ENCODE peak calls at places on chromosomes 16 and 17, in six cellular contexts. T is neural progenitor cell, V is natural killer cell, K is cardiac fibroblast, Z is uterus, I is HFFc6. R is an unnamed sample.

GRCh38 chr16:67417333-67418061 is 1.2 kb upstream of the ZDHHC1 start:
- DNase-seq in T (no peak), V (no peak), K (no peak), Z (no peak), I (no peak), R (no peak)

GRCh38 chr17:75552847-75553552 is 27.5 kb downstream of the LLGL2 start:
- DNase-seq in T (peak), V (no peak), K (no peak), Z (no peak), I (no peak), R (no peak)

GRCh38 chr16:3458852-3459361 is 15.4 kb downstream of the NAA60 start:
- DNase-seq in T (no peak), V (no peak), K (peak), Z (no peak), I (peak), R (no peak)

GRCh38 chr17:31488264-31488981 is 96.9 kb downstream of the RAB11FIP4 start:
- DNase-seq in T (peak), V (peak), K (no peak), Z (no peak), I (no peak), R (no peak)

GRCh38 chr17:48497103-48497502 is 33.7 kb downstream of the HOXB1 start:
- DNase-seq in T (no peak), V (no peak), K (peak), Z (no peak), I (no peak), R (no peak)

GRCh38 chr17:58245428-58246103 is 7.2 kb downstream of the LPO start:
- DNase-seq in T (no peak), V (no peak), K (no peak), Z (no peak), I (no peak), R (no peak)

GRCh38 chr17:45139533-45139920 is 4.0 kb downstream of the ACBD4 start:
- DNase-seq in T (no peak), V (no peak), K (no peak), Z (no peak), I (no peak), R (no peak)

GRCh38 chr16:30113711-30114333 is 485 bp upstream of the GDPD3 start:
- DNase-seq in T (no peak), V (no peak), K (peak), Z (no peak), I (peak), R (no peak)

GRCh38 chr16:47197536-47198179 is 53.9 kb upstream of the NETO2 start:
- DNase-seq in T (no peak), V (no peak), K (peak), Z (no peak), I (no peak), R (no peak)

DNA sequence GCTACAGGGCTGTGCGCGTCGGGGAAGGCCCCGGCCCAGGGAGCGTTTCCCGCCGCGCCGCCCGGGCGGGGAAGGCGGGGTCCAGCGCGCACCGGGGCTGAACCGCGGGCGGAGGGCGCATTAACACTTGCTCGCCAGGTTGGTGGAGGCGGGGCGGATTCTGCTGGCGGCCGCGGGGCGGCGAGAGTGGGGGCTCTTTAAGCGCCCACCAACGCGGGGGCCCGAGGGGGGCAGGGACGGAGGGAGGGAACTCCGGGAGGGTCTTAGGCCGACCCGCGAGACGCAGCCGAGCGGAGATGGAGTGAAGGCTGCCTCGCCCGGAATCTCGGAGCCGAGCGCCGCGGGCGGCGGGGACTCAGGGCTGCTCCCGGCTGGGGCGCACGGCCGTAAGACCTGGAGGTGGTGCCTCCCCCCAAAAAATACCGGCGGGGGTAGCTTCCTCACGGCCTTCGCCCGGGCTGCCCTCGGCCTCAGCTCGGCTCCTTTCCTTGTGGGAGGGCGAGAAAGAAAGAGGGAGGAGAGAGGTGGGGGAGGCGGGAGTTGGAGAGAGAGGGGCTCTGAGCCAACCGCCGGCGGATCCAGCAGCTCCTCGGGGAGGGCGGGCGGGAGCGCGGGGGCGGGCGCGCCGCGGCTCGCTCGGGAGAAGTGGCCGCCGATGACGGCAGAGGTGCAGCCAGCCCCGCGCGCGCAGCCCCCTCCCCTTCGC is 415 bp upstream of the FOXF1 start:
- DNase-seq in T (peak), V (no peak), K (peak), Z (peak), I (peak), R (no peak)
- TF ChIP-seq CTCF in T (no peak), V (no peak), K (no peak), Z (no peak), I (no peak), R (no peak)

GRCh38 chr16:57866529-57866918 is 64.2 kb upstream of the KIFC3 start:
- DNase-seq in T (no peak), V (no peak), K (no peak), Z (no peak), I (no peak), R (no peak)

GRCh38 chr16:57867000-57867561 is 64.8 kb upstream of the KIFC3 start:
- DNase-seq in T (no peak), V (no peak), K (no peak), Z (no peak), I (no peak), R (no peak)

GRCh38 chr16:57862698-57863433 is 60.6 kb upstream of the KIFC3 start:
- DNase-seq in T (peak), V (no peak), K (no peak), Z (no peak), I (no peak), R (no peak)

GRCh38 chr16:57865746-57866528 is 63.6 kb upstream of the KIFC3 start:
- DNase-seq in T (no peak), V (no peak), K (no peak), Z (no peak), I (no peak), R (no peak)

DNA sequence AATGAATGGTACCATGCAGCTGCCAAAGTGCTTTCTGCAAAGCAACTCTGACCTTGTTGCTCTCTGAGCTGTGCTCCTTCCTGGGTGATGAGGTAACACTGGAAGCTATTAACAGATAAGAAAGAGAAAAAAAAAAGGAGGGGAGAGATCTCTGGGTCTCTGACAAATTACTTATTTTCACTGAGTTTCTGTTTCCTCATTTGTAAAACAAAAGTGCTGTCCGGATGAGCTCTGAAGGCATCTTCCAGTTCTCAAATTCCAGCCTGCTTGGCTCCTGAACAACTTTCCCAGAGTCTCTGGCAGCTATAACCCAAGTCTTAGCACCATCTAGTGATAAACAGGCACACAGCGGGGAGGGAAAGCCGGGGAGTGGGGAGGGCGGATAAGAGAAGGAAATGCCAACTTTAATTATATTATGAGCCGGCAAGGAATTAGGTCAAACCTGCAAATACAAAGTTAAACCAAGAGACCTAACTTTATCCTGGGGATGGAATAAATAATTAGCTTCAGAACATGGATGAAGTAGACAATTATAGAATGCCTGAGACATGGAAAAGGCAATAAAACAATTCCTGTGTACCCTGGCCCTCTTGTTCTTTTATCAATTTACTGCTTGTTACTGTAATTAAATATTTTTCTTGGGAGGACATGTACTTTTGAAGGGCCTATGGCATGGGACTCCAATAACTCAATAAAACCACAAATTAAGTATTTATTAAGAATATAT is 61.3 kb upstream of the KIFC3 start:
- DNase-seq in T (peak), V (no peak), K (peak), Z (peak), I (peak), R (no peak)
- TF ChIP-seq CTCF in T (peak), V (peak), K (peak), Z (peak), I (peak), R (peak)

GRCh38 chr16:23836404-23837291 is 865 bp downstream of the PRKCB start:
- DNase-seq in T (peak), V (peak), K (no peak), Z (no peak), I (no peak), R (no peak)
- TF ChIP-seq CTCF in T (peak), V (no peak), K (no peak), Z (no peak), I (no peak), R (peak)

GRCh38 chr17:21132428-21132827 is 5.7 kb downstream of the DHRS7B start:
- DNase-seq in T (no peak), V (no peak), K (no peak), Z (no peak), I (no peak), R (no peak)
- TF ChIP-seq CTCF in T (no peak), V (no peak), K (no peak), Z (no peak), I (no peak), R (no peak)